ENCODE peak calls at places on chromosomes 5 and 9, in seven cellular contexts. V, N, K, F, A, Q and P are unnamed samples. For H3K9me2, the result is how much of the 10 kb centered on the place peaks cover.

GRCh38 chr5:171462928-171463843 is 43.7 kb downstream of the FGF18 start:
- DNase-seq in N (no peak), Q (no peak), V (no peak), K (no peak), A (no peak), F (no peak), P (no peak)

GRCh38 chr9:82149647-82150046 is 161.1 kb downstream of the SPATA31D1 start:
- DNase-seq in A (no peak), K (no peak), F (no peak), V (no peak), Q (no peak), N (no peak), P (no peak)

GRCh38 chr5:168708301-168708695 is 129.1 kb upstream of the PANK3 start:
- DNase-seq in K (no peak), V (no peak), Q (no peak), F (no peak), A (no peak), N (no peak), P (no peak)

GRCh38 chr5:57408714-57409113 is 73.9 kb downstream of the ACTBL2 start:
- DNase-seq in A (no peak), Q (no peak), N (no peak), V (no peak), K (no peak), F (no peak), P (peak)

GRCh38 chr5:79241535-79241979 is 5.6 kb downstream of the JMY start:
- DNase-seq in N (no peak), A (peak), K (no peak), F (no peak), Q (no peak), V (no peak), P (no peak)

GRCh38 chr9:121671612-121672155 is 20.2 kb downstream of the DAB2IP start:
- DNase-seq in N (no peak), V (no peak), F (no peak), K (no peak), A (no peak), Q (no peak), P (peak)

GRCh38 chr9:109843651-109844050 is 63.7 kb downstream of the PALM2AKAP2 start:
- DNase-seq in K (no peak), A (no peak), F (no peak), N (no peak), V (no peak), Q (no peak), P (no peak)

GRCh38 chr5:149207821-149208220 is 63.8 kb upstream of the AFAP1L1 start:
- DNase-seq in F (no peak), A (no peak), N (no peak), V (no peak), K (no peak), Q (no peak), P (no peak)

GRCh38 chr9:127130661-127131538 is 8.5 kb upstream of the ANGPTL2 start:
- DNase-seq in Q (no peak), N (peak), K (no peak), A (peak), F (no peak), V (no peak), P (peak)

GRCh38 chr5:132746592-132747063 is 598 bp upstream of the CCNI2 start:
- DNase-seq in K (no peak), V (no peak), F (no peak), A (no peak), Q (peak), N (no peak), P (peak)

GRCh38 chr5:1874820-1875219 is 7.9 kb downstream of the IRX4 start:
- DNase-seq in V (no peak), F (no peak), K (peak), Q (peak), A (no peak), N (no peak), P (no peak)

GRCh38 chr5:36200513-36200912 is 41.2 kb downstream of the NADK2 start:
- DNase-seq in N (no peak), K (no peak), F (no peak), Q (no peak), V (no peak), A (peak), P (peak)

GRCh38 chr5:160616712-160617497 is 195.2 kb downstream of the PTTG1 start:
- DNase-seq in V (no peak), N (no peak), A (no peak), K (no peak), F (no peak), Q (no peak), P (no peak)

GRCh38 chr9:113567361-113568080 is 104.0 kb downstream of the RGS3 start:
- DNase-seq in N (no peak), A (no peak), Q (no peak), F (no peak), K (no peak), V (no peak), P (no peak)

GRCh38 chr9:136039488-136039887 is 55.6 kb downstream of the NACC2 start:
- DNase-seq in A (no peak), N (no peak), F (no peak), V (no peak), K (no peak), Q (no peak), P (no peak)

GRCh38 chr5:150036513-150036912 is 36.0 kb downstream of the HMGXB3 start:
- DNase-seq in K (no peak), F (peak), A (peak), V (no peak), N (no peak), Q (no peak), P (peak)

GRCh38 chr9:129384138-129384886 is 206.3 kb upstream of the IER5L start:
- DNase-seq in V (no peak), F (no peak), K (no peak), Q (no peak), N (no peak), A (no peak), P (no peak)

GRCh38 chr5:42949348-42950090 is 90.6 kb downstream of the ANXA2R start:
- DNase-seq in A (peak), F (peak), K (peak), Q (peak), V (peak), N (peak), P (peak)

GRCh38 chr5:21802100-21802499 is 1051.0 kb downstream of the CDH12 start:
- DNase-seq in A (no peak), K (no peak), V (no peak), N (no peak), Q (no peak), F (no peak), P (no peak)

GRCh38 chr5:57780306-57780958 is 297.8 kb upstream of the ACTBL2 start:
- DNase-seq in A (peak), Q (peak), K (no peak), N (no peak), F (peak), V (no peak), P (no peak)

GRCh38 chr9:76159288-76159926 is 234.8 kb downstream of the RFK start:
- DNase-seq in V (no peak), K (no peak), F (no peak), Q (peak), A (no peak), N (no peak), P (no peak)
- H3K9me2 ChIP-seq in V (under half), K (under half), F (under half), Q (under half), A (under half), N (under half), P (under half)

DNA sequence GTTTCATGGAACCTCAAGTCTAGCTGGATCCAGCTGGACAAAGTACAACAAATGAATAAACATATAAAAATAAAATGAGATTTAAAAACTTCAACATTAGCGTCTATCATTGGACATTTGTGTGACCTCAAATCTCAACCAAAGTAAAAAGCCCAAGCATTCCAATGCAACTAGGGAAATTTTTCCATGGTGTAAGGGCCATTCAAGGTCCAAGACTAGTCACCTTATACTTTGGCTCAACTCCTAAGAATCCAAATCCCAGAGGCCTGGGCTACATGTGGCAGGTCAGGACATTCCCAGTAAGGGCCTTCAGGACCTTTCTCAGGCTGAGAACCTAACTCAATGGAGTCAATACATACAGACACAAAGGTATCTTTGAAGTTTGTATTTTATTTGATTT is 137.4 kb upstream of the DMAC1 start:
- DNase-seq in A (no peak), K (no peak), F (no peak), Q (no peak), V (no peak), N (no peak), P (no peak)
- H3K27ac ChIP-seq in A (no peak), K (no peak), F (no peak), Q (no peak), V (no peak), N (no peak), P (no peak)

GRCh38 chr9:20640331-20641187 is 18.3 kb upstream of the MLLT3 start:
- DNase-seq in F (peak), Q (no peak), V (peak), A (peak), K (peak), N (peak), P (peak)
- H2AFZ ChIP-seq in F (no peak), Q (peak), V (peak), A (no peak), K (no peak), N (peak), P (no peak)

GRCh38 chr5:175286981-175287380 is 157.0 kb downstream of the DRD1 start:
- DNase-seq in K (no peak), F (no peak), N (no peak), V (no peak), Q (no peak), A (no peak), P (no peak)
- H3K9me2 ChIP-seq in K (under half), F (under half), N (under half), V (under half), Q (under half), A (under half), P (under half)

GRCh38 chr5:172779968-172780350 is 9.0 kb upstream of the DUSP1 start:
- DNase-seq in Q (no peak), V (no peak), K (no peak), N (no peak), F (no peak), A (no peak), P (no peak)
- H3K27ac ChIP-seq in Q (no peak), V (no peak), K (no peak), N (no peak), F (no peak), A (no peak), P (no peak)

GRCh38 chr5:154158379-154158738 is 32.2 kb upstream of the GALNT10 start:
- DNase-seq in Q (no peak), K (no peak), A (no peak), F (no peak), V (no peak), N (no peak), P (no peak)
- H2AFZ ChIP-seq in Q (no peak), K (no peak), A (no peak), F (no peak), V (no peak), N (no peak), P (no peak)

GRCh38 chr9:13292782-13293181 is 13.3 kb upstream of the MPDZ start:
- DNase-seq in N (no peak), A (no peak), F (no peak), K (no peak), V (no peak), Q (no peak), P (no peak)
- H3K9me2 ChIP-seq in N (under half), A (under half), F (under half), K (under half), V (under half), Q (under half), P (under half)